ENCODE peak calls at places on chromosomes 4 and X, in six cellular contexts. L is HCT116, N is SK-N-SH, O is K562, J is H1, T is HepG2. D is an unnamed sample.

GRCh38 chr4:183563874-183564273 is 59.0 kb downstream of the ING2 start:
- DNase-seq in L (no peak), N (no peak), O (no peak), J (no peak), T (no peak), D (no peak)

GRCh38 chr4:165874072-165874798 is 1.2 kb downstream of the TLL1 start:
- DNase-seq in L (no peak), N (peak; percentile 16), O (no peak), J (peak; percentile 55), T (no peak), D (peak; percentile 9)

GRCh38 chr4:168318266-168318895 is at the start of gene DDX60:
- DNase-seq in L (peak; percentile 24), N (peak; percentile 74), O (peak; percentile 7), J (peak; percentile 79), T (peak; percentile 10), D (peak; percentile 28)

GRCh38 chrX:15142084-15142715 is 127.7 kb downstream of the ASB9 start:
- DNase-seq in L (no peak), N (no peak), O (no peak), J (no peak), T (peak; percentile 1), D (no peak)

GRCh38 chrX:46865281-46865680 is 28.4 kb downstream of the RP2 start:
- DNase-seq in L (no peak), N (no peak), O (no peak), J (no peak), T (peak; percentile 0), D (no peak)

GRCh38 chr4:48255959-48256342 is 13.7 kb downstream of the TEC start:
- DNase-seq in L (no peak), N (no peak), O (no peak), J (no peak), T (no peak), D (no peak)

GRCh38 chrX:74923942-74924448 is 1.3 kb downstream of the NEXMIF start:
- DNase-seq in L (no peak), N (peak; percentile 21), O (no peak), J (no peak), T (no peak), D (no peak)

GRCh38 chrX:94600077-94600476 is 926.1 kb downstream of the FAM133A start:
- DNase-seq in L (no peak), N (no peak), O (no peak), J (no peak), T (no peak), D (peak; percentile 12)

GRCh38 chrX:134174273-134174660 is 62.7 kb upstream of the CCDC160 start:
- DNase-seq in L (no peak), N (no peak), O (no peak), J (no peak), T (no peak), D (no peak)

GRCh38 chrX:100615015-100615414 is 21.6 kb downstream of the TSPAN6 start:
- DNase-seq in L (peak; percentile 22), N (peak; percentile 37), O (no peak), J (no peak), T (peak; percentile 57), D (peak; percentile 53)

GRCh38 chrX:57595381-57595811 is 3.6 kb downstream of the ZXDB start:
- DNase-seq in L (no peak), N (no peak), O (no peak), J (no peak), T (no peak), D (no peak)

GRCh38 chr4:76310683-76311082 is 4.2 kb downstream of the STBD1 start:
- DNase-seq in L (no peak), N (peak; percentile 45), O (no peak), J (no peak), T (no peak), D (no peak)

GRCh38 chr4:15695240-15695699 is 7.6 kb upstream of the BST1 start:
- DNase-seq in L (peak; percentile 68), N (no peak), O (no peak), J (no peak), T (no peak), D (no peak)

GRCh38 chr4:33537527-33537926 is 2706.8 kb downstream of the ARAP2 start:
- DNase-seq in L (no peak), N (no peak), O (no peak), J (no peak), T (no peak), D (no peak)

GRCh38 chrX:70174754-70175153 is 2.5 kb upstream of the DGAT2L6 start:
- DNase-seq in L (no peak), N (no peak), O (no peak), J (no peak), T (no peak), D (no peak)

GRCh38 chr4:18935956-18936355 is 914.4 kb upstream of the LCORL start:
- DNase-seq in L (no peak), N (no peak), O (no peak), J (no peak), T (no peak), D (no peak)

GRCh38 chrX:72026341-72027023 is 105.2 kb downstream of the RTL5 start:
- DNase-seq in L (no peak), N (no peak), O (no peak), J (peak; percentile 2), T (no peak), D (no peak)

GRCh38 chr4:183610613-183611012 is 48.4 kb downstream of the RWDD4 start:
- DNase-seq in L (no peak), N (no peak), O (no peak), J (no peak), T (no peak), D (no peak)

GRCh38 chr4:77618383-77619241 is 13.0 kb downstream of the CXCL13 start:
- DNase-seq in L (peak; percentile 67), N (peak; percentile 68), O (peak; percentile 63), J (peak; percentile 83), T (peak; percentile 40), D (peak; percentile 29)

GRCh38 chr4:44651425-44651824 is at the start of gene YIPF7:
- DNase-seq in L (no peak), N (no peak), O (no peak), J (no peak), T (no peak), D (no peak)

GRCh38 chr4:168119870-168120269 is 27.5 kb downstream of the ANXA10 start:
- DNase-seq in L (no peak), N (no peak), O (no peak), J (no peak), T (no peak), D (no peak)

GRCh38 chrX:74557378-74557777 is 57.0 kb downstream of the RLIM start:
- DNase-seq in L (no peak), N (no peak), O (no peak), J (no peak), T (no peak), D (no peak)

GRCh38 chr4:141913928-141914327 is 277.5 kb downstream of the IL15 start:
- DNase-seq in L (no peak), N (no peak), O (no peak), J (no peak), T (no peak), D (no peak)

GRCh38 chrX:136055651-136056221 is 70.5 kb downstream of the SLC9A6 start:
- DNase-seq in L (no peak), N (no peak), O (no peak), J (no peak), T (no peak), D (no peak)

GRCh38 chrX:64885850-64886249 is 90.4 kb downstream of the ZC4H2 start:
- DNase-seq in L (peak; percentile 4), N (peak; percentile 21), O (peak; percentile 31), J (peak; percentile 51), T (no peak), D (peak; percentile 4)

GRCh38 chr4:185797596-185797995 is 14.4 kb downstream of the SORBS2 start:
- DNase-seq in L (no peak), N (peak; percentile 42), O (no peak), J (no peak), T (no peak), D (no peak)

GRCh38 chr4:104491396-104491821 is 3.3 kb downstream of the CXXC4 start:
- DNase-seq in L (no peak), N (peak; percentile 75), O (peak; percentile 49), J (peak; percentile 68), T (no peak), D (no peak)

GRCh38 chr4:20265726-20266125 is 14.0 kb downstream of the SLIT2 start:
- DNase-seq in L (no peak), N (no peak), O (no peak), J (no peak), T (no peak), D (no peak)
- TF ChIP-seq JUND in L (no peak), N (no peak), O (no peak), J (no peak), T (no peak), D (no peak)

GRCh38 chrX:13752141-13752540 is 17.6 kb downstream of the OFD1 start:
- DNase-seq in L (no peak), N (no peak), O (no peak), J (no peak), T (no peak), D (no peak)
- TF ChIP-seq JUND in L (no peak), N (no peak), O (no peak), J (no peak), T (no peak), D (no peak)

DNA sequence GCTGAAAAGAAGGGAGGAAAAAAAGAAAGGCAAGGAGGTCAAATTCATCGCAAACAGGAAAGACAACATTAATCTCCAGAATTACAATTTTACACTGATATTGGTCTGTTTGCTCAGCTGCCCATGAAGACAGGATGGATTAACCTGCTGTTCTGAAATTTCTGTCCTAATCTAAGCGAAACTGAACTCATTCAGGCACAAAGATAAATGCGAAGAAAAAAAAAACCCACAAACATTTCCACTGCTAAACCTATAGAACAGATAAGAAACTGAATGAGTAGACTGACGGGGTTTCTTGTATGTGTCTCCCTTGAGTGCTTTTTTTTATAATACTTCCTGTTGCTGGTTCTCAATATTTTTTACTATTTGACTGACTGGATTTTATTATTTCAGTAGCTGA is 251.8 kb upstream of the FTHL17 start:
- DNase-seq in L (no peak), N (no peak), O (no peak), J (no peak), T (no peak), D (no peak)
- TF ChIP-seq JUND in L (no peak), N (no peak), O (no peak), J (no peak), T (no peak), D (no peak)

GRCh38 chr4:8394125-8394524 is 46.4 kb downstream of the ACOX3 start:
- DNase-seq in L (no peak), N (no peak), O (no peak), J (no peak), T (no peak), D (no peak)
- TF ChIP-seq JUND in L (no peak), N (no peak), O (no peak), J (no peak), T (no peak), D (no peak)

GRCh38 chr4:123995939-123996338 is 599.3 kb downstream of the SPRY1 start:
- DNase-seq in L (no peak), N (no peak), O (no peak), J (no peak), T (no peak), D (no peak)
- TF ChIP-seq JUND in L (no peak), N (peak; percentile 34), O (no peak), J (no peak), T (no peak), D (no peak)

GRCh38 chrX:68989865-68990606 is 161.2 kb downstream of the EFNB1 start:
- DNase-seq in L (no peak), N (peak; percentile 44), O (no peak), J (peak; percentile 58), T (no peak), D (no peak)
- TF ChIP-seq JUND in L (no peak), N (no peak), O (no peak), J (no peak), T (no peak), D (no peak)